ENCODE peak calls at places on chromosomes 7 and 10, in four cellular contexts. M is astrocyte, Z is ovary, J is cardiac muscle cell. H is an unnamed sample. For H3K4me1, the result is how much of the 10 kb centered on the place peaks cover.

GRCh38 chr7:2926120-2926897 is 82.2 kb upstream of the GNA12 start:
- DNase-seq in J (no peak), Z (peak), M (no peak), H (peak)

GRCh38 chr7:19262794-19263193 is 117.6 kb upstream of the FERD3L start:
- DNase-seq in J (no peak), M (no peak), Z (no peak), H (no peak)

GRCh38 chr7:151676759-151677158 is 157.1 kb upstream of the RHEB start:
- DNase-seq in J (no peak), Z (no peak), M (no peak), H (no peak)

GRCh38 chr7:94297397-94297838 is 97.3 kb upstream of the COL1A2 start:
- DNase-seq in Z (peak), J (peak), M (peak), H (peak)

GRCh38 chr7:67724435-67724834 is 727.8 kb downstream of the TYW1 start:
- DNase-seq in Z (no peak), J (no peak), M (no peak), H (no peak)

GRCh38 chr7:108299251-108300014 is 156.8 kb downstream of the NRCAM start:
- DNase-seq in Z (no peak), M (peak), J (peak), H (no peak)

GRCh38 chr10:30803901-30804322 is 174.4 kb upstream of the LYZL2 start:
- DNase-seq in Z (no peak), M (peak), J (peak), H (no peak)

GRCh38 chr10:63843107-63843506 is 321.9 kb downstream of the REEP3 start:
- DNase-seq in Z (no peak), J (no peak), M (no peak), H (no peak)

GRCh38 chr10:68301790-68302502 is 29.9 kb upstream of the HNRNPH3 start:
- DNase-seq in J (peak), M (peak), Z (no peak), H (no peak)

GRCh38 chr7:34838329-34838728 is 180.3 kb downstream of the NPSR1 start:
- DNase-seq in J (no peak), Z (no peak), M (peak), H (no peak)

GRCh38 chr10:131842351-131843088 is 58.3 kb upstream of the PPP2R2D start:
- DNase-seq in Z (no peak), J (no peak), M (no peak), H (peak)

GRCh38 chr7:36644625-36645422 is 79.5 kb downstream of the AOAH start:
- DNase-seq in M (peak), J (no peak), Z (no peak), H (no peak)

GRCh38 chr7:123538897-123539296 is 4.5 kb upstream of the IQUB start:
- DNase-seq in Z (no peak), J (no peak), M (no peak), H (no peak)

GRCh38 chr7:101185258-101185839 is 5.3 kb upstream of the NAT16 start:
- DNase-seq in J (no peak), Z (no peak), M (peak), H (no peak)

GRCh38 chr7:43341132-43341531 is 228.7 kb downstream of the HECW1 start:
- DNase-seq in Z (no peak), M (no peak), J (no peak), H (no peak)

GRCh38 chr10:86182150-86182549 is 184.4 kb downstream of the GRID1 start:
- DNase-seq in J (no peak), M (no peak), Z (no peak), H (peak)

GRCh38 chr10:103691723-103692380 is 163.5 kb downstream of the SH3PXD2A start:
- DNase-seq in J (no peak), M (no peak), Z (peak), H (no peak)

GRCh38 chr7:30965372-30965771 is 1.6 kb downstream of the GHRHR start:
- DNase-seq in J (peak), Z (no peak), M (no peak), H (no peak)

GRCh38 chr10:115417585-115418265 is 324.6 kb downstream of the ATRNL1 start:
- DNase-seq in J (peak), Z (no peak), M (peak), H (peak)

GRCh38 chr7:18548569-18548968 is 53.0 kb downstream of the HDAC9 start:
- DNase-seq in M (no peak), Z (no peak), J (no peak), H (no peak)

GRCh38 chr7:23474098-23474828 is 4.0 kb upstream of the IGF2BP3 start:
- DNase-seq in Z (no peak), M (peak), J (peak), H (peak)

GRCh38 chr10:44418637-44419036 is 33.7 kb upstream of the CXCL12 start:
- DNase-seq in M (no peak), Z (no peak), J (no peak), H (peak)

GRCh38 chr10:33460461-33461294 is 126.2 kb upstream of the NRP1 start:
- DNase-seq in M (peak), J (peak), Z (peak), H (peak)

GRCh38 chr7:28686418-28686800 is 271.7 kb downstream of the TRIL start:
- DNase-seq in M (peak), Z (no peak), J (peak), H (no peak)

GRCh38 chr10:17059197-17059688 is 70.4 kb downstream of the CUBN start:
- DNase-seq in M (peak), Z (no peak), J (peak), H (no peak)

GRCh38 chr7:100489824-100490223 is 6.1 kb downstream of the NYAP1 start:
- DNase-seq in M (peak), J (peak), Z (peak), H (no peak)

GRCh38 chr10:116696919-116697318 is 45.4 kb downstream of the HSPA12A start:
- DNase-seq in Z (no peak), J (no peak), M (no peak), H (no peak)
- H3K4me1 ChIP-seq in Z (under half), J (under half), M (under half), H (under half)

GRCh38 chr10:124675261-124675660 is 68.9 kb downstream of the FAM53B start:
- DNase-seq in Z (no peak), J (no peak), M (no peak), H (no peak)

GRCh38 chr10:124674768-124675222 is 69.4 kb downstream of the FAM53B start:
- DNase-seq in M (no peak), Z (no peak), J (no peak), H (no peak)

GRCh38 chr10:124676416-124677062 is 67.6 kb downstream of the FAM53B start:
- DNase-seq in J (peak), Z (no peak), M (no peak), H (no peak)

GRCh38 chr10:124677291-124677690 is 66.9 kb downstream of the FAM53B start:
- DNase-seq in Z (no peak), M (no peak), J (no peak), H (no peak)

DNA sequence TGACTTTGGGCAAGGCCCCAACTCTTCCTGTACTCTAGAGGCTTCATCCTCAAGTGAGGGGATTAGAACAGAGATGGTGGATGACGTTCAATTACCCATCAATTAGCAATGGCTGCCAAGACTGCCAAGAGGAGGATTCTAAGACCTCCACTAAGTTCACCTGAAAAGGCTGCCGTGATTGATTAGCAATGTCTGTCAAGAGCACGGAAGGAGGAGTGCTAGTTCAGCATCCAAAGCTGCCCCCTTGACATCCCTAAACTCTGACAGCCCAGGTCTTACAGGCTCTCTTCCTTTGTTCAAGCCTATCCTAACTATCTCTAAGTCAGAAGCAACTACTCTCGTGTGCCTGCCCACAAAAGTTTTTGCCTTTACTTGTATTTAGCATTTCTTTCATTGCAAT is 68.4 kb downstream of the FAM53B start:
- DNase-seq in M (no peak), Z (no peak), J (no peak), H (no peak)
- H3K4me1 ChIP-seq in M (under half), Z (under half), J (under half), H (under half)

DNA sequence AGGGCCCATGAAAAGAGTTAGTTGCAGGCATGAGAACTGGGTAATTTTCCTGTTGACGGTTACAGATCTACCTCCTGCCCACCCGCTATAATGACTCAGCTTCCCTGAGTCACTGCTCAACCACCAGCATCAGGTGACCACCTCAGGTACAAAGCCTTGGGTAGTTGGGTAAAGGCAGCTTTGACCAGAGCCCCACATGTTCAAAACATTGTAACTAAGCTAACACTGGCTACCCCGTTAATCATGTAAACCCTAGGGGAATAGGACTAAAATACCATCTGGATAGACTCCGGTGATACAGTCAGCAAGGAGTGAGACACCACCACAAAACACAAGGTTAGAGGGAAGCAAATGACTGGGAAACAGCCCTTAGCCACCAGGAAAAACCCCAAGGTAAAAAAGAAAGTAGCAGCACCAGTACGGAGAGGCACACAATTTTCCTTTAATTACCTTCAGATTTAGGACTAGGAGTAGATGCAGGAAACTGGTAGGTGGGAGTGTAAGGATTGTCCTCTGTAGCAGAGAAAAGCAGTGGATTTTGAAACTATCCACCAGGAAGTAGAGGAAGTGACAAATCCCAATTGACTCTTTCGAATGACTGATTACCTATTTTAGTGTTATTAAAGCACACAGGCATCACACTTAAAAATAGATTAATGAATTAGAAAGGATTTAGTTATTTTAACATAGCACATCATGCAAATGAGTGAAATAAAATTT is 103.5 kb upstream of the PDLIM1 start:
- DNase-seq in M (peak), Z (no peak), J (no peak), H (no peak)
- H3K4me1 ChIP-seq in M (under half), Z (under half), J (under half), H (under half)

DNA sequence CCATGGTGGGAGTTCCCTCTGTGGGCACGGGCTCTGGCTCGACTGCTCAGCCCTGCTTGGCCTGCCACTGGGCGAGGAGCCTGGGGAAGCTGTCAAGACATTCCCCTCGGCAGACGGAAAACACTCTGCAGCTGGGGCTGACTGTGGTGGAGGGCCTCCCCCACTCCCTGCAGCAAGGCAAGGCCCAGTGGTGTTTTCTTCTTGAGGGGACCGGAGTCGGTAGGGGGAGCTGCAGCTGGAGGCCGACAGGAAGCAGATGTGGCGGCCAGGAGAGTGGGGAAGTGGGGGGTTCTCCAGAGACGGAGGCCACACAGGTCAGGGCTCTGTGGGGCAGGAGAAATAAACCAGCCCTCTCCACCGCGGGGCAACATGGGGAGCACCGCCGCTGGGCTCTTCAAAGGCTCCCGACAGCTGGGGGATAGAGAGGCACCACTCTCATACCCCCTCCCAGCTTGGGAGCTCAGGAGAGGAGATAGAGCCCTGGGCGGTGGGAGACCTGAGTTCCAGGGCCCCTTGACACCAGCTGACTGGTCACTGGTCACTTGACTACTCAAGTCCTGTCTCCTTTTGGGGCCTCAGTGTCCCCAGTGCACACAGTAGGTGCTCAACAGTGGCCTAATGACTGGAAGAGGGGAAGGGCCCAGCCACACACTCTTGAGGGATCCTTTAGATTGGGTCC is 43.4 kb downstream of the PPIF start:
- DNase-seq in M (no peak), Z (peak), J (peak), H (peak)
- H3K4me1 ChIP-seq in M (under half), Z (under half), J (under half), H (under half)

GRCh38 chr7:78417180-78417853 is 618.7 kb downstream of the PHTF2 start:
- DNase-seq in M (no peak), J (no peak), Z (no peak), H (no peak)
- H3K4me1 ChIP-seq in M (under half), J (under half), Z (under half), H (under half)

GRCh38 chr7:158825628-158826289 is 3.5 kb downstream of the ESYT2 start:
- DNase-seq in J (no peak), Z (no peak), M (no peak), H (no peak)
- H3K4me1 ChIP-seq in J (under half), Z (under half), M (under half), H (under half)

GRCh38 chr7:25963733-25964132 is 188.3 kb upstream of the NFE2L3 start:
- DNase-seq in M (no peak), Z (no peak), J (no peak), H (no peak)
- H3K4me1 ChIP-seq in M (under half), Z (under half), J (under half), H (under half)

GRCh38 chr10:34707656-34708055 is 107.4 kb downstream of the PARD3 start:
- DNase-seq in M (no peak), Z (no peak), J (peak), H (no peak)

GRCh38 chr10:34705563-34705962 is 109.5 kb downstream of the PARD3 start:
- DNase-seq in J (no peak), M (no peak), Z (no peak), H (no peak)

GRCh38 chr10:34702093-34702952 is 112.8 kb downstream of the PARD3 start:
- DNase-seq in M (no peak), Z (no peak), J (no peak), H (no peak)

GRCh38 chr10:34702982-34703381 is 112.1 kb downstream of the PARD3 start:
- DNase-seq in Z (no peak), J (no peak), M (no peak), H (no peak)

DNA sequence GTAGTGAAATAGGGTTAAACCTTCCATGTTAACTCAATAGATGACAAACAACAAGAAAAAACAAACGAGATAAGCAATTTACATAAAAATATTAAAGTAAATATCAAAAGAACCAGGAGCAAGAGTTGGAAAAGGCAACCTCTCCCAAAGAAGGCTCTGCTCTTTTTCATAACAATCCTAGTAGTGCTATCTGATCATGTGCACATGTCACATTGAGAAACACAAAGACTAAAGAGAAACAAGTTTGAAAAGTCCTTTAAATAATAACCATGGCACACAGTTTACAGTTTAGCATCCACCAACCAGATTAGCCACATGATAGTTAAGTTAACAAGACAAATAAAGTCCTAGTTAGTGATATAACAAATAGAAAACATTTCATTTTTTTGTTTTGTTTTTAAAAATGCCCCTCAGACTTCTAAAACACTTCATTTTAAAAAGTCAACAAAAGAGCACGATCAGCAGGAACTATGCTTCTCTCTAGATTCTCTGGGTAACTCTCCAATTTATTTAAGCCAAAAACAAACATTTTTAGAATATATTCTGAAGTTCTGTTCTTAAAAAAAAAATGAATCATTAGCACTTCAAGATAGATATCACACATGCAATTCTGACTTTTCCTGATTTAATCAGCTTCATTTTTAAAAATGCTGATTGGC is 110.4 kb downstream of the PARD3 start:
- DNase-seq in M (no peak), J (no peak), Z (no peak), H (no peak)
- H3K4me1 ChIP-seq in M (under half), J (under half), Z (under half), H (under half)

GRCh38 chr10:3776796-3777571 is 8.0 kb downstream of the KLF6 start:
- DNase-seq in J (peak), Z (no peak), M (peak), H (peak)
- H3K4me1 ChIP-seq in J (under half), Z (under half), M (half or more), H (under half)

GRCh38 chr10:6194291-6194690 is 8.4 kb upstream of the PFKFB3 start:
- DNase-seq in M (no peak), J (no peak), Z (no peak), H (no peak)
- H3K4me1 ChIP-seq in M (under half), J (under half), Z (under half), H (under half)